ENCODE peak calls at places on chromosomes 16 and 17, in six cellular contexts. One of them, this sample, is unnamed.

GRCh38 chr17:76382803-76383644 is 1.4 kb upstream of the SPHK1 start:
- DNase-seq in T-helper 9 cell: peak; percentile 31
- DNase-seq in activated CD4-positive, alpha-beta T cell treated with anti-CD3 and anti-CD28 coated beads, Interleukin-2, amount 50 U/mL, for 1 hour: peak; percentile 49
- DNase-seq in fibroblast of villous mesenchyme: peak; percentile 71
- DNase-seq in T-helper 17 cell: peak; percentile 26
- DNase-seq in stimulated activated naive CD4-positive, alpha-beta T cell: peak; percentile 25
- DNase-seq in this sample: no peak

GRCh38 chr16:19696312-19696711 is 21.7 kb downstream of the KNOP1 start:
- DNase-seq in T-helper 9 cell: peak; percentile 21
- DNase-seq in activated CD4-positive, alpha-beta T cell treated with anti-CD3 and anti-CD28 coated beads, Interleukin-2, amount 50 U/mL, for 1 hour: peak; percentile 53
- DNase-seq in fibroblast of villous mesenchyme: peak; percentile 98
- DNase-seq in T-helper 17 cell: no peak
- DNase-seq in stimulated activated naive CD4-positive, alpha-beta T cell: peak; percentile 83
- DNase-seq in this sample: no peak

GRCh38 chr17:80931421-80932265 is 60.0 kb upstream of the CHMP6 start:
- DNase-seq in T-helper 9 cell: no peak
- DNase-seq in activated CD4-positive, alpha-beta T cell treated with anti-CD3 and anti-CD28 coated beads, Interleukin-2, amount 50 U/mL, for 1 hour: no peak
- DNase-seq in fibroblast of villous mesenchyme: peak; percentile 70
- DNase-seq in T-helper 17 cell: no peak
- DNase-seq in stimulated activated naive CD4-positive, alpha-beta T cell: no peak
- DNase-seq in this sample: no peak

GRCh38 chr16:73483076-73483791 is 435.3 kb upstream of the ZFHX3 start:
- DNase-seq in T-helper 9 cell: no peak
- DNase-seq in activated CD4-positive, alpha-beta T cell treated with anti-CD3 and anti-CD28 coated beads, Interleukin-2, amount 50 U/mL, for 1 hour: no peak
- DNase-seq in fibroblast of villous mesenchyme: no peak
- DNase-seq in T-helper 17 cell: no peak
- DNase-seq in stimulated activated naive CD4-positive, alpha-beta T cell: no peak
- DNase-seq in this sample: no peak

GRCh38 chr17:79981661-79982101 is 54.0 kb downstream of the TBC1D16 start:
- DNase-seq in T-helper 9 cell: no peak
- DNase-seq in activated CD4-positive, alpha-beta T cell treated with anti-CD3 and anti-CD28 coated beads, Interleukin-2, amount 50 U/mL, for 1 hour: no peak
- DNase-seq in fibroblast of villous mesenchyme: no peak
- DNase-seq in T-helper 17 cell: no peak
- DNase-seq in stimulated activated naive CD4-positive, alpha-beta T cell: no peak
- DNase-seq in this sample: no peak

GRCh38 chr17:81251091-81251942 is 12.2 kb downstream of the NDUFAF8 start:
- DNase-seq in T-helper 9 cell: no peak
- DNase-seq in activated CD4-positive, alpha-beta T cell treated with anti-CD3 and anti-CD28 coated beads, Interleukin-2, amount 50 U/mL, for 1 hour: no peak
- DNase-seq in fibroblast of villous mesenchyme: no peak
- DNase-seq in T-helper 17 cell: no peak
- DNase-seq in stimulated activated naive CD4-positive, alpha-beta T cell: no peak
- DNase-seq in this sample: no peak

GRCh38 chr17:74833501-74834361 is 26.0 kb downstream of the GRIN2C start:
- DNase-seq in T-helper 9 cell: no peak
- DNase-seq in activated CD4-positive, alpha-beta T cell treated with anti-CD3 and anti-CD28 coated beads, Interleukin-2, amount 50 U/mL, for 1 hour: no peak
- DNase-seq in fibroblast of villous mesenchyme: no peak
- DNase-seq in T-helper 17 cell: no peak
- DNase-seq in stimulated activated naive CD4-positive, alpha-beta T cell: no peak
- DNase-seq in this sample: no peak

GRCh38 chr16:9854665-9855064 is 327.6 kb downstream of the GRIN2A start:
- DNase-seq in T-helper 9 cell: no peak
- DNase-seq in activated CD4-positive, alpha-beta T cell treated with anti-CD3 and anti-CD28 coated beads, Interleukin-2, amount 50 U/mL, for 1 hour: no peak
- DNase-seq in fibroblast of villous mesenchyme: peak; percentile 10
- DNase-seq in T-helper 17 cell: no peak
- DNase-seq in stimulated activated naive CD4-positive, alpha-beta T cell: no peak
- DNase-seq in this sample: no peak

GRCh38 chr17:29659155-29659554 is 36.4 kb upstream of the CORO6 start:
- DNase-seq in T-helper 9 cell: no peak
- DNase-seq in activated CD4-positive, alpha-beta T cell treated with anti-CD3 and anti-CD28 coated beads, Interleukin-2, amount 50 U/mL, for 1 hour: no peak
- DNase-seq in fibroblast of villous mesenchyme: no peak
- DNase-seq in T-helper 17 cell: no peak
- DNase-seq in stimulated activated naive CD4-positive, alpha-beta T cell: peak; percentile 12
- DNase-seq in this sample: no peak

GRCh38 chr17:20189979-20190378 is 180.8 kb downstream of the SPECC1 start:
- DNase-seq in T-helper 9 cell: no peak
- DNase-seq in activated CD4-positive, alpha-beta T cell treated with anti-CD3 and anti-CD28 coated beads, Interleukin-2, amount 50 U/mL, for 1 hour: no peak
- DNase-seq in fibroblast of villous mesenchyme: peak; percentile 86
- DNase-seq in T-helper 17 cell: no peak
- DNase-seq in stimulated activated naive CD4-positive, alpha-beta T cell: no peak
- DNase-seq in this sample: no peak

GRCh38 chr17:69406906-69407305 is 7.6 kb upstream of the MAP2K6 start:
- DNase-seq in T-helper 9 cell: no peak
- DNase-seq in activated CD4-positive, alpha-beta T cell treated with anti-CD3 and anti-CD28 coated beads, Interleukin-2, amount 50 U/mL, for 1 hour: no peak
- DNase-seq in fibroblast of villous mesenchyme: peak; percentile 17
- DNase-seq in T-helper 17 cell: no peak
- DNase-seq in stimulated activated naive CD4-positive, alpha-beta T cell: no peak
- DNase-seq in this sample: no peak

GRCh38 chr16:50313596-50314483 is 47.5 kb downstream of the ADCY7 start:
- DNase-seq in T-helper 9 cell: no peak
- DNase-seq in activated CD4-positive, alpha-beta T cell treated with anti-CD3 and anti-CD28 coated beads, Interleukin-2, amount 50 U/mL, for 1 hour: peak; percentile 42
- DNase-seq in fibroblast of villous mesenchyme: peak; percentile 44
- DNase-seq in T-helper 17 cell: no peak
- DNase-seq in stimulated activated naive CD4-positive, alpha-beta T cell: peak; percentile 43
- DNase-seq in this sample: peak; percentile 54

GRCh38 chr17:4331614-4332013 is 34.9 kb downstream of the UBE2G1 start:
- DNase-seq in T-helper 9 cell: no peak
- DNase-seq in activated CD4-positive, alpha-beta T cell treated with anti-CD3 and anti-CD28 coated beads, Interleukin-2, amount 50 U/mL, for 1 hour: no peak
- DNase-seq in fibroblast of villous mesenchyme: peak; percentile 17
- DNase-seq in T-helper 17 cell: no peak
- DNase-seq in stimulated activated naive CD4-positive, alpha-beta T cell: no peak
- DNase-seq in this sample: no peak

GRCh38 chr16:31128711-31129567 is 6.6 kb downstream of the PRSS8 start:
- DNase-seq in T-helper 9 cell: no peak
- DNase-seq in activated CD4-positive, alpha-beta T cell treated with anti-CD3 and anti-CD28 coated beads, Interleukin-2, amount 50 U/mL, for 1 hour: no peak
- DNase-seq in fibroblast of villous mesenchyme: no peak
- DNase-seq in T-helper 17 cell: no peak
- DNase-seq in stimulated activated naive CD4-positive, alpha-beta T cell: no peak
- DNase-seq in this sample: no peak

GRCh38 chr16:4200000-4200780 is 41.7 kb downstream of the SRL start:
- DNase-seq in T-helper 9 cell: no peak
- DNase-seq in activated CD4-positive, alpha-beta T cell treated with anti-CD3 and anti-CD28 coated beads, Interleukin-2, amount 50 U/mL, for 1 hour: peak; percentile 26
- DNase-seq in fibroblast of villous mesenchyme: peak; percentile 66
- DNase-seq in T-helper 17 cell: no peak
- DNase-seq in stimulated activated naive CD4-positive, alpha-beta T cell: no peak
- DNase-seq in this sample: no peak

GRCh38 chr16:58123896-58124600 is 5.1 kb downstream of the CFAP20 start:
- DNase-seq in T-helper 9 cell: no peak
- DNase-seq in activated CD4-positive, alpha-beta T cell treated with anti-CD3 and anti-CD28 coated beads, Interleukin-2, amount 50 U/mL, for 1 hour: no peak
- DNase-seq in fibroblast of villous mesenchyme: no peak
- DNase-seq in T-helper 17 cell: no peak
- DNase-seq in stimulated activated naive CD4-positive, alpha-beta T cell: no peak
- DNase-seq in this sample: no peak

GRCh38 chr17:74453665-74454196 is 12.7 kb upstream of the CD300A start:
- DNase-seq in T-helper 9 cell: peak; percentile 55
- DNase-seq in activated CD4-positive, alpha-beta T cell treated with anti-CD3 and anti-CD28 coated beads, Interleukin-2, amount 50 U/mL, for 1 hour: peak; percentile 60
- DNase-seq in fibroblast of villous mesenchyme: no peak
- DNase-seq in T-helper 17 cell: peak; percentile 63
- DNase-seq in stimulated activated naive CD4-positive, alpha-beta T cell: no peak
- DNase-seq in this sample: no peak

GRCh38 chr17:43791589-43791988 is 11.4 kb downstream of the CFAP97D1 start:
- DNase-seq in T-helper 9 cell: no peak
- DNase-seq in activated CD4-positive, alpha-beta T cell treated with anti-CD3 and anti-CD28 coated beads, Interleukin-2, amount 50 U/mL, for 1 hour: no peak
- DNase-seq in fibroblast of villous mesenchyme: peak; percentile 50
- DNase-seq in T-helper 17 cell: no peak
- DNase-seq in stimulated activated naive CD4-positive, alpha-beta T cell: no peak
- DNase-seq in this sample: no peak

GRCh38 chr17:19753661-19754463 is 5.8 kb upstream of the ALDH3A1 start:
- DNase-seq in T-helper 9 cell: no peak
- DNase-seq in activated CD4-positive, alpha-beta T cell treated with anti-CD3 and anti-CD28 coated beads, Interleukin-2, amount 50 U/mL, for 1 hour: no peak
- DNase-seq in fibroblast of villous mesenchyme: no peak
- DNase-seq in T-helper 17 cell: no peak
- DNase-seq in stimulated activated naive CD4-positive, alpha-beta T cell: no peak
- DNase-seq in this sample: no peak

GRCh38 chr16:79845734-79846135 is 245.2 kb upstream of the MAF start:
- DNase-seq in T-helper 9 cell: no peak
- DNase-seq in activated CD4-positive, alpha-beta T cell treated with anti-CD3 and anti-CD28 coated beads, Interleukin-2, amount 50 U/mL, for 1 hour: no peak
- DNase-seq in fibroblast of villous mesenchyme: no peak
- DNase-seq in T-helper 17 cell: no peak
- DNase-seq in stimulated activated naive CD4-positive, alpha-beta T cell: no peak
- DNase-seq in this sample: no peak